ENCODE peak calls at places on chromosome 22, in six cellular contexts. One of them, this sample, is unnamed.

GRCh38 chr22:44368611-44369010 is 55.9 kb upstream of the SHISAL1 start:
- DNase-seq in SK-N-SH: no peak
- DNase-seq in astrocyte: no peak
- DNase-seq in fibroblast of lung: no peak
- DNase-seq in OCI-LY7: no peak
- DNase-seq in HCT116: no peak
- DNase-seq in this sample: peak; percentile 49

GRCh38 chr22:37940698-37941376 is 12.6 kb downstream of the C22orf23 start:
- DNase-seq in SK-N-SH: no peak
- DNase-seq in astrocyte: no peak
- DNase-seq in fibroblast of lung: no peak
- DNase-seq in OCI-LY7: no peak
- DNase-seq in HCT116: no peak
- DNase-seq in this sample: peak; percentile 94

GRCh38 chr22:38433871-38434270 is 21.1 kb downstream of the KCNJ4 start:
- DNase-seq in SK-N-SH: no peak
- DNase-seq in astrocyte: no peak
- DNase-seq in fibroblast of lung: no peak
- DNase-seq in OCI-LY7: no peak
- DNase-seq in HCT116: no peak
- DNase-seq in this sample: no peak

GRCh38 chr22:35258144-35258988 is 1.1 kb downstream of the HMGXB4 start:
- DNase-seq in SK-N-SH: peak; percentile 48
- DNase-seq in astrocyte: peak; percentile 51
- DNase-seq in fibroblast of lung: peak; percentile 20
- DNase-seq in OCI-LY7: peak; percentile 47
- DNase-seq in HCT116: no peak
- DNase-seq in this sample: peak; percentile 78

GRCh38 chr22:41285820-41286638 is at the start of gene RANGAP1:
- DNase-seq in SK-N-SH: peak; percentile 89
- DNase-seq in astrocyte: peak; percentile 96
- DNase-seq in fibroblast of lung: peak; percentile 97
- DNase-seq in OCI-LY7: peak; percentile 99
- DNase-seq in HCT116: peak; percentile 96
- DNase-seq in this sample: peak; percentile 99

GRCh38 chr22:45290410-45290936 is 5.7 kb downstream of the UPK3A start:
- DNase-seq in SK-N-SH: no peak
- DNase-seq in astrocyte: peak; percentile 41
- DNase-seq in fibroblast of lung: peak; percentile 64
- DNase-seq in OCI-LY7: no peak
- DNase-seq in HCT116: peak; percentile 64
- DNase-seq in this sample: peak; percentile 83

GRCh38 chr22:23251445-23252093 is 71.3 kb downstream of the BCR start:
- DNase-seq in SK-N-SH: no peak
- DNase-seq in astrocyte: peak; percentile 15
- DNase-seq in fibroblast of lung: no peak
- DNase-seq in OCI-LY7: no peak
- DNase-seq in HCT116: peak; percentile 12
- DNase-seq in this sample: peak; percentile 85

GRCh38 chr22:45504703-45505341 is 2.1 kb downstream of the FBLN1 start:
- DNase-seq in SK-N-SH: peak; percentile 74
- DNase-seq in astrocyte: no peak
- DNase-seq in fibroblast of lung: peak; percentile 63
- DNase-seq in OCI-LY7: no peak
- DNase-seq in HCT116: no peak
- DNase-seq in this sample: peak; percentile 98

GRCh38 chr22:22720724-22721261 is 76.4 kb downstream of the GGTLC2 start:
- DNase-seq in SK-N-SH: no peak
- DNase-seq in astrocyte: no peak
- DNase-seq in fibroblast of lung: no peak
- DNase-seq in OCI-LY7: peak; percentile 84
- DNase-seq in HCT116: no peak
- DNase-seq in this sample: no peak

GRCh38 chr22:45154383-45154782 is 9.3 kb upstream of the NUP50 start:
- DNase-seq in SK-N-SH: no peak
- DNase-seq in astrocyte: peak; percentile 48
- DNase-seq in fibroblast of lung: peak; percentile 11
- DNase-seq in OCI-LY7: no peak
- DNase-seq in HCT116: no peak
- DNase-seq in this sample: no peak

GRCh38 chr22:31496735-31497146 is 405 bp downstream of the SFI1 start:
- DNase-seq in SK-N-SH: no peak
- DNase-seq in astrocyte: no peak
- DNase-seq in fibroblast of lung: no peak
- DNase-seq in OCI-LY7: peak; percentile 62
- DNase-seq in HCT116: no peak
- DNase-seq in this sample: no peak

GRCh38 chr22:24304067-24304675 is 33.5 kb downstream of the SPECC1L start:
- DNase-seq in SK-N-SH: no peak
- DNase-seq in astrocyte: no peak
- DNase-seq in fibroblast of lung: no peak
- DNase-seq in OCI-LY7: no peak
- DNase-seq in HCT116: no peak
- DNase-seq in this sample: no peak

GRCh38 chr22:43188829-43189545 is 2.1 kb upstream of the TTLL12 start:
- DNase-seq in SK-N-SH: no peak
- DNase-seq in astrocyte: no peak
- DNase-seq in fibroblast of lung: no peak
- DNase-seq in OCI-LY7: no peak
- DNase-seq in HCT116: no peak
- DNase-seq in this sample: peak; percentile 37

GRCh38 chr22:21975273-21975672 is 7.3 kb downstream of the TOP3B start:
- DNase-seq in SK-N-SH: no peak
- DNase-seq in astrocyte: no peak
- DNase-seq in fibroblast of lung: no peak
- DNase-seq in OCI-LY7: no peak
- DNase-seq in HCT116: no peak
- DNase-seq in this sample: peak; percentile 37

GRCh38 chr22:47369020-47369419 is 606.6 kb downstream of the TBC1D22A start:
- DNase-seq in SK-N-SH: no peak
- DNase-seq in astrocyte: no peak
- DNase-seq in fibroblast of lung: no peak
- DNase-seq in OCI-LY7: no peak
- DNase-seq in HCT116: no peak
- DNase-seq in this sample: no peak

GRCh38 chr22:45223304-45224117 is 17.2 kb downstream of the KIAA0930 start:
- DNase-seq in SK-N-SH: no peak
- DNase-seq in astrocyte: no peak
- DNase-seq in fibroblast of lung: no peak
- DNase-seq in OCI-LY7: no peak
- DNase-seq in HCT116: no peak
- DNase-seq in this sample: peak; percentile 51

GRCh38 chr22:48091656-48092223 is 1329.3 kb downstream of the TBC1D22A start:
- DNase-seq in SK-N-SH: no peak
- DNase-seq in astrocyte: no peak
- DNase-seq in fibroblast of lung: no peak
- DNase-seq in OCI-LY7: no peak
- DNase-seq in HCT116: no peak
- DNase-seq in this sample: no peak

GRCh38 chr22:48315415-48316244 is 1512.0 kb downstream of the BRD1 start:
- DNase-seq in SK-N-SH: no peak
- DNase-seq in astrocyte: no peak
- DNase-seq in fibroblast of lung: no peak
- DNase-seq in OCI-LY7: no peak
- DNase-seq in HCT116: no peak
- DNase-seq in this sample: no peak

GRCh38 chr22:46775364-46775758 is 12.9 kb downstream of the TBC1D22A start:
- DNase-seq in SK-N-SH: no peak
- DNase-seq in astrocyte: no peak
- DNase-seq in fibroblast of lung: no peak
- DNase-seq in OCI-LY7: peak; percentile 51
- DNase-seq in HCT116: no peak
- DNase-seq in this sample: no peak

GRCh38 chr22:50641696-50642607 is 14.0 kb upstream of the ARSA start:
- DNase-seq in SK-N-SH: no peak
- DNase-seq in astrocyte: no peak
- DNase-seq in fibroblast of lung: peak; percentile 86
- DNase-seq in OCI-LY7: peak; percentile 37
- DNase-seq in HCT116: no peak
- DNase-seq in this sample: peak; percentile 76

GRCh38 chr22:21694795-21695431 is 29.1 kb downstream of the PPIL2 start:
- DNase-seq in SK-N-SH: no peak
- DNase-seq in astrocyte: no peak
- DNase-seq in fibroblast of lung: no peak
- DNase-seq in OCI-LY7: no peak
- DNase-seq in HCT116: no peak
- DNase-seq in this sample: no peak

GRCh38 chr22:43326342-43326825 is 16.8 kb downstream of the SCUBE1 start:
- DNase-seq in SK-N-SH: no peak
- DNase-seq in astrocyte: no peak
- DNase-seq in fibroblast of lung: no peak
- DNase-seq in OCI-LY7: no peak
- DNase-seq in HCT116: no peak
- DNase-seq in this sample: no peak

GRCh38 chr22:46142548-46143490 is 7.5 kb upstream of the PPARA start:
- DNase-seq in SK-N-SH: no peak
- DNase-seq in astrocyte: no peak
- DNase-seq in fibroblast of lung: no peak
- DNase-seq in OCI-LY7: no peak
- DNase-seq in HCT116: no peak
- DNase-seq in this sample: peak; percentile 81

GRCh38 chr22:35785181-35785923 is 67.7 kb downstream of the APOL5 start:
- DNase-seq in SK-N-SH: no peak
- DNase-seq in astrocyte: peak; percentile 57
- DNase-seq in fibroblast of lung: no peak
- DNase-seq in OCI-LY7: no peak
- DNase-seq in HCT116: no peak
- DNase-seq in this sample: no peak

GRCh38 chr22:40403141-40403540 is 32.7 kb downstream of the SGSM3 start:
- DNase-seq in SK-N-SH: no peak
- DNase-seq in astrocyte: no peak
- DNase-seq in fibroblast of lung: no peak
- DNase-seq in OCI-LY7: no peak
- DNase-seq in HCT116: no peak
- DNase-seq in this sample: no peak

GRCh38 chr22:36921309-36922096 is 8.1 kb downstream of the CSF2RB start:
- DNase-seq in SK-N-SH: no peak
- DNase-seq in astrocyte: no peak
- DNase-seq in fibroblast of lung: no peak
- DNase-seq in OCI-LY7: peak; percentile 6
- DNase-seq in HCT116: no peak
- DNase-seq in this sample: peak; percentile 35

GRCh38 chr22:47142427-47143046 is 380.1 kb downstream of the TBC1D22A start:
- DNase-seq in SK-N-SH: no peak
- DNase-seq in astrocyte: no peak
- DNase-seq in fibroblast of lung: no peak
- DNase-seq in OCI-LY7: no peak
- DNase-seq in HCT116: no peak
- DNase-seq in this sample: no peak

GRCh38 chr22:30861131-30861530 is 107.4 kb downstream of the MORC2 start:
- DNase-seq in SK-N-SH: peak; percentile 48
- DNase-seq in astrocyte: no peak
- DNase-seq in fibroblast of lung: no peak
- DNase-seq in OCI-LY7: no peak
- DNase-seq in HCT116: no peak
- DNase-seq in this sample: peak; percentile 55

GRCh38 chr22:27718186-27719032 is 83.1 kb downstream of the MN1 start:
- DNase-seq in SK-N-SH: peak; percentile 54
- DNase-seq in astrocyte: peak; percentile 97
- DNase-seq in fibroblast of lung: peak; percentile 86
- DNase-seq in OCI-LY7: no peak
- DNase-seq in HCT116: peak; percentile 87
- DNase-seq in this sample: peak; percentile 98
- H2AFZ ChIP-seq in SK-N-SH: peak overlapping the region; percentile 80
- H2AFZ ChIP-seq in astrocyte: peak overlapping the region; percentile 79
- H2AFZ ChIP-seq in fibroblast of lung: peak overlapping the region; percentile 77
- H2AFZ ChIP-seq in OCI-LY7: no peak overlapping the region
- H2AFZ ChIP-seq in HCT116: no peak overlapping the region
- H2AFZ ChIP-seq in this sample: peak overlapping the region; percentile 71

GRCh38 chr22:25332386-25332785 is 112.9 kb downstream of the CRYBB2 start:
- DNase-seq in SK-N-SH: no peak
- DNase-seq in astrocyte: no peak
- DNase-seq in fibroblast of lung: no peak
- DNase-seq in OCI-LY7: no peak
- DNase-seq in HCT116: no peak
- DNase-seq in this sample: no peak

GRCh38 chr22:25327018-25327755 is 107.7 kb downstream of the CRYBB2 start:
- DNase-seq in SK-N-SH: no peak
- DNase-seq in astrocyte: no peak
- DNase-seq in fibroblast of lung: no peak
- DNase-seq in OCI-LY7: no peak
- DNase-seq in HCT116: no peak
- DNase-seq in this sample: peak; percentile 30

GRCh38 chr22:25334091-25334490 is 114.7 kb downstream of the CRYBB2 start:
- DNase-seq in SK-N-SH: no peak
- DNase-seq in astrocyte: no peak
- DNase-seq in fibroblast of lung: peak; percentile 4
- DNase-seq in OCI-LY7: peak; percentile 65
- DNase-seq in HCT116: peak; percentile 36
- DNase-seq in this sample: no peak

GRCh38 chr22:25331050-25331449 is 111.6 kb downstream of the CRYBB2 start:
- DNase-seq in SK-N-SH: no peak
- DNase-seq in astrocyte: no peak
- DNase-seq in fibroblast of lung: no peak
- DNase-seq in OCI-LY7: no peak
- DNase-seq in HCT116: no peak
- DNase-seq in this sample: no peak
- H2AFZ ChIP-seq in SK-N-SH: no peak overlapping the region
- H2AFZ ChIP-seq in astrocyte: no peak overlapping the region
- H2AFZ ChIP-seq in fibroblast of lung: no peak overlapping the region
- H2AFZ ChIP-seq in OCI-LY7: no peak overlapping the region
- H2AFZ ChIP-seq in HCT116: no peak overlapping the region
- H2AFZ ChIP-seq in this sample: no peak overlapping the region

DNA sequence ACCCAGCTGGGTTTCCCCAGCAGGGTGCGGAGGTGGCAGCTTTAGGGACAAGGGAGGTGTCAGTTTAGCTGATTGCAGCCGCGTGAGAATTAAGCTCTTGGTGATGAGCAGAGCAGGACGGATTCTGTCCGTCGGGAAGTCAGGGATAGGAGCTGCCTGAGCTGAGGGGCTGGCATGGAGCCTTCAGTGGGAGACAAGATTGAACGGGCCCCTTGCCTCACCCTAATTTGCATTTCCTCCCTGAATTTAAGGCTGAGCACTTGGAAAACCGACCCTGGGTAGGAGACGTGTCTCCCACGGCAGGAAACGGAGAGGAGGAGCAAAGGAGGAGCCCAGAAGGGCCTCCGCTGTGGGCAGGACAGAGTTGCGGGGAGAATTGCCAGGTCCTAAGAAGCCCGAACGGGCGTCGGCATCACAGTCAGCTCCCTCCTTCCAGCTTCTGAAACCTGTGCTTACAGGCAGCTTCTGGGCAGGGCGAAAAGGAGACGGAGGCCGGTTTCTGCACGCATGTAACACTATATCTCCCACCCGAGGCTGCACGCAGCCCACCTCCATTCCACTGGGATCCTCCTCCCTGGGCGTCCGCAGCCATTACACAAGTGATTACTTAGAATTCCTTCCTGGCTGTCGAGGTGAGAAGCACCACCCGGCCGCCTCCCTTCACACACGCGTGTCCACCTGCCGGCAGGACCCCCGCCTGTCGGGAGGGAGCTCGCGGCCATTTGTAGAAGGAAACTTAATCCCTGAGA is 345.8 kb downstream of the BRD1 start:
- DNase-seq in SK-N-SH: no peak
- DNase-seq in astrocyte: no peak
- DNase-seq in fibroblast of lung: no peak
- DNase-seq in OCI-LY7: no peak
- DNase-seq in HCT116: no peak
- DNase-seq in this sample: no peak
- H2AFZ ChIP-seq in SK-N-SH: no peak overlapping the region
- H2AFZ ChIP-seq in astrocyte: no peak overlapping the region
- H2AFZ ChIP-seq in fibroblast of lung: no peak overlapping the region
- H2AFZ ChIP-seq in OCI-LY7: no peak overlapping the region
- H2AFZ ChIP-seq in HCT116: no peak overlapping the region
- H2AFZ ChIP-seq in this sample: no peak overlapping the region

GRCh38 chr22:29093501-29093921 is 20.7 kb downstream of the KREMEN1 start:
- DNase-seq in SK-N-SH: peak; percentile 65
- DNase-seq in astrocyte: peak; percentile 67
- DNase-seq in fibroblast of lung: peak; percentile 37
- DNase-seq in OCI-LY7: no peak
- DNase-seq in HCT116: no peak
- DNase-seq in this sample: peak; percentile 88
- H2AFZ ChIP-seq in SK-N-SH: no peak overlapping the region
- H2AFZ ChIP-seq in astrocyte: no peak overlapping the region
- H2AFZ ChIP-seq in fibroblast of lung: no peak overlapping the region
- H2AFZ ChIP-seq in OCI-LY7: no peak overlapping the region
- H2AFZ ChIP-seq in HCT116: no peak overlapping the region
- H2AFZ ChIP-seq in this sample: no peak overlapping the region

This sample was measured in osteoblast.